ENCODE peak calls at places on chromosomes 12 and 14, in four cellular contexts. Y is HepG2, U is GM12878, R is K562. I is an unnamed sample.

GRCh38 chr14:104431929-104432541 is 147.5 kb upstream of the C14orf180 start:
- DNase-seq in U (no peak), R (no peak), Y (no peak), I (no peak)

GRCh38 chr12:22271036-22271435 is 63.5 kb downstream of the ST8SIA1 start:
- DNase-seq in R (no peak), Y (no peak), U (no peak), I (no peak)

GRCh38 chr12:93461503-93461902 is 5.8 kb upstream of the MRPL42 start:
- DNase-seq in U (no peak), Y (no peak), R (peak; percentile 67), I (no peak)

GRCh38 chr14:86915416-86915815 is 1077.6 kb downstream of the GALC start:
- DNase-seq in Y (no peak), U (no peak), R (no peak), I (no peak)

GRCh38 chr14:59254146-59254910 is 65.9 kb downstream of the DAAM1 start:
- DNase-seq in Y (no peak), R (peak; percentile 17), U (no peak), I (no peak)

GRCh38 chr14:97058071-97058470 is 260.9 kb downstream of the VRK1 start:
- DNase-seq in Y (no peak), U (no peak), R (no peak), I (no peak)

GRCh38 chr12:117047810-117048584 is 51.2 kb downstream of the TESC start:
- DNase-seq in R (no peak), U (no peak), Y (peak; percentile 92), I (no peak)

GRCh38 chr12:109888179-109889020 is 8.1 kb upstream of the GLTP start:
- DNase-seq in Y (no peak), U (peak; percentile 45), R (no peak), I (no peak)

GRCh38 chr14:23300687-23301223 is 1.9 kb downstream of the PPP1R3E start:
- DNase-seq in U (no peak), Y (peak; percentile 43), R (peak; percentile 55), I (no peak)

GRCh38 chr12:64400041-64400440 is 4.2 kb upstream of the XPOT start:
- DNase-seq in R (peak; percentile 64), U (no peak), Y (no peak), I (no peak)

GRCh38 chr14:92960706-92961566 is 38.0 kb downstream of the CHGA start:
- DNase-seq in R (no peak), U (no peak), Y (no peak), I (no peak)

GRCh38 chr12:45599196-45599595 is 130.3 kb upstream of the ARID2 start:
- DNase-seq in U (no peak), R (no peak), Y (no peak), I (no peak)

GRCh38 chr14:88868558-88869159 is 44.2 kb downstream of the TTC8 start:
- DNase-seq in U (no peak), Y (peak; percentile 12), R (peak; percentile 27), I (no peak)

GRCh38 chr12:64679487-64679983 is 69.2 kb downstream of the RASSF3 start:
- DNase-seq in Y (no peak), U (no peak), R (peak; percentile 82), I (no peak)

GRCh38 chr12:80216890-80217559 is 117.7 kb downstream of the OTOGL start:
- DNase-seq in R (no peak), U (peak; percentile 39), Y (no peak), I (no peak)

GRCh38 chr14:23571701-23572523 is 4.3 kb upstream of the AP1G2 start:
- DNase-seq in U (no peak), R (no peak), Y (no peak), I (no peak)

GRCh38 chr12:120688527-120689071 is 1.6 kb downstream of the MLEC start:
- DNase-seq in Y (no peak), R (peak; percentile 31), U (no peak), I (no peak)

GRCh38 chr12:121789800-121790748 is 3.4 kb downstream of the RHOF start:
- DNase-seq in R (no peak), U (peak; percentile 70), Y (no peak), I (no peak)

GRCh38 chr12:131076277-131076676 is 122.6 kb downstream of the ADGRD1 start:
- DNase-seq in R (no peak), Y (no peak), U (no peak), I (no peak)

GRCh38 chr14:68794856-68795601 is 2.2 kb upstream of the ZFP36L1 start:
- DNase-seq in U (no peak), Y (no peak), R (peak; percentile 57), I (no peak)

GRCh38 chr12:2853626-2854025 is 3.2 kb downstream of the TEX52 start:
- DNase-seq in U (no peak), R (peak; percentile 76), Y (peak; percentile 48), I (peak; percentile 82)

GRCh38 chr14:26081043-26081442 is 516.8 kb downstream of the NOVA1 start:
- DNase-seq in R (no peak), U (no peak), Y (no peak), I (no peak)

GRCh38 chr14:50001999-50002925 is 109.4 kb downstream of the ARF6 start:
- DNase-seq in U (peak; percentile 82), R (peak; percentile 31), Y (no peak), I (no peak)

GRCh38 chr12:54016478-54016964 is 7.7 kb downstream of the HOXC8 start:
- DNase-seq in U (no peak), R (no peak), Y (no peak), I (no peak)

GRCh38 chr14:77212933-77213656 is 31.5 kb downstream of the TMEM63C start:
- DNase-seq in Y (peak; percentile 13), U (no peak), R (peak; percentile 40), I (peak; percentile 38)

GRCh38 chr12:123801573-123802178 is 39.6 kb downstream of the DNAH10 start:
- DNase-seq in Y (no peak), U (no peak), R (peak; percentile 31), I (no peak)

GRCh38 chr14:102958461-102958860 is 36.0 kb downstream of the AMN start:
- DNase-seq in R (no peak), U (no peak), Y (no peak), I (no peak)

GRCh38 chr12:131499160-131499863 is 211.6 kb upstream of the SFSWAP start:
- DNase-seq in Y (no peak), U (no peak), R (no peak), I (no peak)

GRCh38 chr12:58346032-58346632 is 404.8 kb downstream of the ATP23 start:
- DNase-seq in U (no peak), R (peak; percentile 17), Y (peak; percentile 4), I (no peak)

GRCh38 chr12:116266631-116267349 is 10.7 kb downstream of the MED13L start:
- DNase-seq in R (no peak), Y (no peak), U (no peak), I (no peak)

GRCh38 chr14:65041434-65041915 is 54.8 kb downstream of the FNTB start:
- DNase-seq in R (no peak), U (no peak), Y (no peak), I (no peak)

GRCh38 chr12:24111101-24111500 is 161.6 kb upstream of the SOX5 start:
- DNase-seq in U (no peak), Y (no peak), R (no peak), I (no peak)

GRCh38 chr12:65595016-65595560 is 229.2 kb upstream of the HMGA2 start:
- DNase-seq in Y (no peak), R (no peak), U (no peak), I (no peak)

DNA sequence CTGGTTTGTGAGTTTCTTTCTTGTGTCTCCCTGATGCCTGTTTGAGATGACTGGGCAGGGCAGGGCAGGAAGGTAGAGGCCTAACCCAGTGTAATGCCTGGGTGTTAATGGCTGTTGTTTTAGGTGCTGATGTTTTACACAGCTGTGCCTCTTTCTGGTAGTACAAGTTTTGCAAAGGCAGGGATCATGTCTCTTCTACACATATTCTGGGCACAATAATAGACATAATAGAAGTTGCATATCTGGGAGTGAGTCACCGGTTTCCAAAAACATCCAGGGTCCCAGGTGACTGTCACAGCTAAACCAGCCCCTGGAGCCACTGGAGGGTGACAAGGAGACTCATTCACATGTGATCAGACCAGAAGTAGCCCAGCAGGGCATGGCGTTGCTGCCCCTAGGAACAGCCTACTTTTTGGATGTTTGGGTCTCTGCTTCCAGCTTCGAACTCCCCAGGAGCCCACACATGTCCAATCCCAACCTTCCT is 18.1 kb downstream of the TPCN1 start:
- DNase-seq in R (no peak), U (no peak), Y (no peak), I (no peak)
- TF ChIP-seq BRCA1 in R (no peak), U (no peak), Y (no peak), I (no peak)

GRCh38 chr14:38256358-38256840 is 506 bp upstream of the CLEC14A start:
- DNase-seq in U (no peak), R (no peak), Y (no peak), I (no peak)
- H3K27me3 ChIP-seq in U (no peaks in the 10 kb centered on the region), R (no peaks in the 10 kb centered on the region), Y (no peaks in the 10 kb centered on the region), I (peaks cover 35% of the 10 kb centered on the region)

GRCh38 chr14:34086358-34086757 is 135.5 kb upstream of the EGLN3 start:
- DNase-seq in R (no peak), Y (no peak), U (no peak), I (peak; percentile 11)

GRCh38 chr14:34085695-34086094 is 134.8 kb upstream of the EGLN3 start:
- DNase-seq in Y (no peak), U (no peak), R (no peak), I (peak; percentile 17)

GRCh38 chr14:34078117-34078743 is 127.4 kb upstream of the EGLN3 start:
- DNase-seq in Y (no peak), U (no peak), R (peak; percentile 90), I (no peak)

GRCh38 chr14:34081576-34082136 is 130.8 kb upstream of the EGLN3 start:
- DNase-seq in R (peak; percentile 27), Y (peak; percentile 86), U (no peak), I (no peak)

DNA sequence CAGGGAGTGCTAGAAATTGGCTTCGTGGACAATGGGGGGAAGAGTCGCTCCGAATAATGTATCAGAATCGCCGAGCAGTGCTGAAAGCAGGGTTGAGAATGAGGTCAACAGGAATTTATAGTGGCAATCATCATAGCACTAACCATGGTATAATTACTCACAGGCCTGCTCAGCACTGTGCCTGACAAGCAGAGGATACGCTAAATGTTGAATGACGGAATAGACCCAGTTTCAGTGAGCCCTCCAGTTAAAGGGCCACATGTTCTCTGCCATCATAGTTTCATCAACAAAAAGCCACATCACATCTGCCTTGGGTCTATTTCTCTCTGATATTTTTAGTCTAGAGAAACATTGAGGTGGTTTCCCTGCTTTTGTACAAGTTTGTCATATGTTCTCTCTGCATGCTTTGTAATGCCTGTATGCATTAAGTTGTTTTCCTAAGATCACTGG is 130.3 kb upstream of the EGLN3 start:
- DNase-seq in R (no peak), U (no peak), Y (no peak), I (no peak)
- H3K27ac ChIP-seq in R (no peak overlapping the region), U (no peak overlapping the region), Y (no peak overlapping the region), I (no peak overlapping the region)

GRCh38 chr12:7219599-7220243 is 30.2 kb downstream of the PEX5 start:
- DNase-seq in R (peak; percentile 77), Y (peak; percentile 63), U (peak; percentile 19), I (peak; percentile 34)
- TF ChIP-seq BRCA1 in R (no peak), Y (no peak), U (no peak), I (no peak)

DNA sequence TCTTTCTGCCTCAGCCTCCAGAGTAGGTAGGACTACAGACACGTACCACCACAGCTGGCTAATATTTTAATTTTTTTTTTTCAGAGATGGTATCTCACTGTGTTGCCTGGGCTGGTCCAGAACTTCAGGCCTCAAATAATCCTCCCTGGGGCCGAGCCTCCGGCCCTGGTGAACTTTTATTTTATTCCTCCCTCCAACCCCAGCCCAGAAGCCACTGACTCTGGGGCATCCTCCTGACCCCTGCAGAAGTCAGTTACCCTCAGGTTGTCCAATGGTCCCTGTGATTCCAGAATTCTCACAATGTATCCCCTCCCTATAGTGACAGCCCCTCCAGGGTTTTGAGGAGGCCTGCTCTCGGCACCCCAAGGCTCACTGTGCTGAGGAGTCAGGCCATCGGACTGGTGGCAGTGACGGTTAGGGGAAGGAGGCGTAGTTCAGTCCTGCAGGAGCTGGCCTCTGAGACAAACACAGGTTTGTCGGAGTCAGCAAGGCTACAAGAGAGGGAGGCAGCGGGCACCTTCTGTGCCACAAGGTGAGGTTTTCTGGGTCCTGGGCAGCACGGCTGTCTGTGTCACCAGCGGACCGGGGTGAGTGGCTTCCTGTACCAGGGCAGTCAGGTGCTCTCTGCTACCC is 19.4 kb upstream of the FIGNL2 start:
- DNase-seq in Y (no peak), R (no peak), U (no peak), I (no peak)
- H3K27me3 ChIP-seq in Y (peaks cover 8% of the 10 kb centered on the region), R (peaks cover 48% of the 10 kb centered on the region), U (peaks cover 19% of the 10 kb centered on the region), I (peaks cover 22% of the 10 kb centered on the region)